ENCODE peak calls at places on chromosome 13, in nine cellular contexts. L is GM23248, R is neural progenitor cell, P is GM23338, T is MM.1S, X is OCI-LY7, S is PC-3, J is SK-N-SH, A is HCT116. C is an unnamed sample.

GRCh38 chr13:45121421-45121820 is 1.1 kb downstream of the GTF2F2 start:
- DNase-seq in S (peak), P (peak), T (peak), A (peak), X (peak), J (peak), R (peak), L (peak), C (peak)

GRCh38 chr13:80168089-80168850 is 172.7 kb downstream of the SPRY2 start:
- DNase-seq in L (peak), P (no peak), T (no peak), J (no peak), A (no peak), X (no peak), R (no peak), S (no peak), C (no peak)

GRCh38 chr13:45674908-45675307 is 27.2 kb upstream of the CBY2 start:
- DNase-seq in S (peak), L (peak), P (peak), T (no peak), A (no peak), R (peak), X (no peak), J (peak), C (peak)

GRCh38 chr13:101204270-101205011 is 211.9 kb downstream of the NALCN start:
- DNase-seq in T (no peak), P (no peak), X (no peak), J (peak), A (no peak), L (peak), R (no peak), S (no peak), C (no peak)

GRCh38 chr13:21326155-21327030 is 132.7 kb downstream of the ZDHHC20 start:
- DNase-seq in R (peak), L (peak), X (no peak), T (no peak), A (no peak), S (no peak), P (peak), J (peak), C (peak)

GRCh38 chr13:79459906-79460305 is 21.0 kb upstream of the NDFIP2 start:
- DNase-seq in X (no peak), P (no peak), S (peak), T (no peak), R (no peak), A (no peak), J (no peak), L (no peak), C (no peak)

GRCh38 chr13:39565036-39565949 is 37.7 kb downstream of the LHFPL6 start:
- DNase-seq in J (no peak), L (peak), T (no peak), X (no peak), P (peak), R (peak), S (peak), A (peak), C (peak)

GRCh38 chr13:40390290-40391008 is 276.0 kb downstream of the FOXO1 start:
- DNase-seq in J (no peak), R (peak), T (no peak), P (no peak), A (no peak), L (no peak), X (peak), S (no peak), C (no peak)

GRCh38 chr13:59016250-59016649 is 1147.5 kb downstream of the DIAPH3 start:
- DNase-seq in S (no peak), A (no peak), X (no peak), J (no peak), R (no peak), L (no peak), T (no peak), P (no peak), C (no peak)

GRCh38 chr13:76885203-76886004 is 801 bp downstream of the KCTD12 start:
- DNase-seq in A (no peak), P (peak), S (peak), X (peak), L (peak), T (peak), J (peak), R (peak), C (peak)

GRCh38 chr13:96771501-96772367 is 222.5 kb downstream of the OXGR1 start:
- DNase-seq in J (no peak), T (peak), L (peak), X (peak), S (no peak), P (no peak), R (no peak), A (no peak), C (no peak)

GRCh38 chr13:65240773-65241172 is 1989.4 kb downstream of the PCDH9 start:
- DNase-seq in L (no peak), J (no peak), X (no peak), R (no peak), T (no peak), P (no peak), S (no peak), A (no peak), C (no peak)

GRCh38 chr13:95547531-95548167 is 4.9 kb upstream of the CLDN10 start:
- DNase-seq in L (no peak), P (no peak), S (no peak), J (no peak), X (no peak), T (no peak), R (no peak), A (no peak), C (no peak)

GRCh38 chr13:26254583-26255102 is 714 bp downstream of the CDK8 start:
- DNase-seq in X (peak), T (peak), S (peak), A (no peak), J (peak), L (peak), P (peak), R (peak), C (peak)

GRCh38 chr13:94548382-94549240 is 47.3 kb downstream of the TGDS start:
- DNase-seq in A (peak), L (peak), R (peak), X (peak), S (peak), T (peak), J (peak), P (peak), C (peak)

GRCh38 chr13:30216111-30216510 is 91.2 kb downstream of the KATNAL1 start:
- DNase-seq in T (no peak), L (no peak), R (no peak), A (no peak), S (no peak), J (no peak), X (no peak), P (peak), C (no peak)

GRCh38 chr13:24355103-24355502 is 45.7 kb downstream of the C1QTNF9 start:
- DNase-seq in A (no peak), X (no peak), S (no peak), L (no peak), R (no peak), J (no peak), P (no peak), T (no peak), C (no peak)

GRCh38 chr13:113559061-113559460 is 25.5 kb upstream of the TFDP1 start:
- DNase-seq in P (no peak), L (no peak), T (no peak), R (no peak), A (no peak), J (no peak), S (no peak), X (no peak), C (no peak)

GRCh38 chr13:44693156-44693826 is 117.2 kb upstream of the TSC22D1 start:
- DNase-seq in A (no peak), X (no peak), J (no peak), P (no peak), L (no peak), S (no peak), T (no peak), R (no peak), C (no peak)

GRCh38 chr13:35055705-35056104 is 113.6 kb downstream of the NBEA start:
- DNase-seq in P (no peak), J (no peak), R (no peak), X (no peak), A (no peak), L (no peak), T (no peak), S (no peak), C (no peak)

GRCh38 chr13:78652651-78653050 is 6.3 kb downstream of the OBI1 start:
- DNase-seq in J (no peak), A (no peak), S (no peak), L (no peak), T (no peak), R (no peak), X (no peak), P (no peak), C (no peak)

GRCh38 chr13:61880576-61881283 is 465.1 kb upstream of the PCDH20 start:
- DNase-seq in J (peak), P (peak), S (peak), L (peak), X (peak), T (peak), A (peak), R (peak), C (peak)

GRCh38 chr13:39406688-39407087 is 196.3 kb downstream of the LHFPL6 start:
- DNase-seq in A (no peak), R (no peak), T (peak), L (no peak), P (peak), S (peak), J (no peak), X (peak), C (no peak)

GRCh38 chr13:114222461-114222968 is 12.2 kb upstream of the CDC16 start:
- DNase-seq in T (peak), X (no peak), P (no peak), J (no peak), S (no peak), L (no peak), R (no peak), A (no peak), C (no peak)

GRCh38 chr13:113205428-113205931 is 3.0 kb downstream of the PCID2 start:
- DNase-seq in R (no peak), T (no peak), X (no peak), J (no peak), L (peak), S (peak), P (no peak), A (no peak), C (no peak)

GRCh38 chr13:100659578-100659977 is 15.0 kb downstream of the TMTC4 start:
- DNase-seq in J (no peak), P (peak), R (no peak), A (no peak), X (no peak), S (no peak), L (no peak), T (no peak), C (no peak)

GRCh38 chr13:46641274-46642081 is 88.5 kb downstream of the LRCH1 start:
- DNase-seq in X (no peak), J (no peak), L (peak), S (no peak), T (no peak), A (no peak), R (no peak), P (no peak), C (no peak)

GRCh38 chr13:71801781-71802180 is 65.2 kb downstream of the DACH1 start:
- DNase-seq in A (no peak), S (no peak), X (no peak), J (peak), P (no peak), L (no peak), R (peak), T (no peak), C (no peak)

GRCh38 chr13:35470671-35471465 is 5.6 kb downstream of the MAB21L1 start:
- DNase-seq in X (no peak), L (peak), A (no peak), P (peak), T (no peak), J (peak), R (peak), S (no peak), C (peak)

GRCh38 chr13:55302568-55302967 is 1838.2 kb upstream of the PRR20A start:
- DNase-seq in J (no peak), S (peak), T (no peak), R (no peak), L (no peak), A (no peak), P (no peak), X (no peak), C (peak)

GRCh38 chr13:100987993-100988392 is 313.4 kb upstream of the TMTC4 start:
- DNase-seq in J (no peak), R (peak), S (peak), P (peak), T (no peak), X (no peak), L (peak), A (no peak), C (no peak)

GRCh38 chr13:39283062-39283461 is 244.8 kb downstream of the NHLRC3 start:
- DNase-seq in X (no peak), A (no peak), P (no peak), S (no peak), T (no peak), J (no peak), L (no peak), R (no peak), C (no peak)

GRCh38 chr13:24624363-24624762 is 55.8 kb upstream of the ATP12A start:
- DNase-seq in A (no peak), R (no peak), P (no peak), X (no peak), J (no peak), S (no peak), T (no peak), L (no peak), C (no peak)

GRCh38 chr13:112943309-112944125 is 25.5 kb upstream of the MCF2L start:
- DNase-seq in A (no peak), X (no peak), S (peak), P (peak), R (peak), J (peak), T (no peak), L (peak), C (peak)

GRCh38 chr13:31431722-31432137 is 232.0 kb downstream of the B3GLCT start:
- DNase-seq in R (peak), P (peak), X (peak), S (peak), A (peak), L (peak), T (peak), J (peak), C (peak)

GRCh38 chr13:78102121-78102677 is 183.6 kb upstream of the EDNRB start:
- DNase-seq in X (no peak), A (no peak), T (peak), J (no peak), S (peak), L (peak), P (no peak), R (no peak), C (no peak)

DNA sequence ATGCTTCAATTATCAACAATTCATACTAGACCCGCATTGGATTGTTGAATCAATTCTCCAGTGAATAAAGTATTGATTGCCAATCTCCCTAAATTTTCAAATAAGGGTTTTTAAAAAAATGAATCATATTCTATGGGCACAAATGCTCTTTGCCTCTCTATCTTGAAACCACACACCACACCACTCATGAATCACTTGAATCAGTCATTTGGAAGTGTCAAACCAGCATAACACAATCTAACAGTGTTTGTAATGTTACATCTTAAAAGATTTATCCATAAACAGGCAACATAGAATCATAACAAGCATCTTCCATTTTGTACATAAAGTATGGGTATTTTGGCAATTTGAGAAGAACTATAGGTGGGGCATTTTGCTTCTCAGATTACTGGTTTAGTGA is 219.5 kb upstream of the MIR17HG start:
- DNase-seq in P (no peak), L (no peak), J (no peak), X (no peak), S (no peak), A (no peak), T (no peak), R (no peak), C (no peak)
- H2AFZ ChIP-seq in P (no peak), L (no peak), J (no peak), X (no peak), S (no peak), A (no peak), T (no peak), R (no peak), C (no peak)

GRCh38 chr13:98847780-98848179 is 95.3 kb upstream of the SLC15A1 start:
- DNase-seq in P (peak), S (no peak), R (peak), J (no peak), L (no peak), T (no peak), X (no peak), A (no peak), C (no peak)
- TF ChIP-seq EZH2phosphoT487 in P (no peak), S (no peak), R (no peak), J (no peak), L (no peak), T (no peak), X (no peak), A (no peak), C (no peak)

GRCh38 chr13:67772807-67773453 is 542.8 kb upstream of the PCDH9 start:
- DNase-seq in J (no peak), S (no peak), L (no peak), R (no peak), A (no peak), X (no peak), T (no peak), P (no peak), C (no peak)

GRCh38 chr13:67763984-67764383 is 533.8 kb upstream of the PCDH9 start:
- DNase-seq in T (no peak), P (no peak), S (no peak), L (no peak), J (no peak), X (no peak), R (no peak), A (no peak), C (no peak)

GRCh38 chr13:67769987-67770341 is 539.8 kb upstream of the PCDH9 start:
- DNase-seq in S (no peak), P (no peak), J (no peak), T (no peak), R (no peak), L (no peak), A (no peak), X (no peak), C (no peak)

GRCh38 chr13:67771106-67771505 is 541.0 kb upstream of the PCDH9 start:
- DNase-seq in A (no peak), P (no peak), J (peak), S (no peak), R (no peak), T (no peak), X (no peak), L (no peak), C (no peak)

GRCh38 chr13:67769063-67769986 is 539.2 kb upstream of the PCDH9 start:
- DNase-seq in J (no peak), A (no peak), R (no peak), L (no peak), T (no peak), S (no peak), X (no peak), P (no peak), C (no peak)
- H2AFZ ChIP-seq in J (no peak), A (no peak), R (no peak), L (no peak), T (no peak), S (no peak), X (no peak), P (peak), C (no peak)

DNA sequence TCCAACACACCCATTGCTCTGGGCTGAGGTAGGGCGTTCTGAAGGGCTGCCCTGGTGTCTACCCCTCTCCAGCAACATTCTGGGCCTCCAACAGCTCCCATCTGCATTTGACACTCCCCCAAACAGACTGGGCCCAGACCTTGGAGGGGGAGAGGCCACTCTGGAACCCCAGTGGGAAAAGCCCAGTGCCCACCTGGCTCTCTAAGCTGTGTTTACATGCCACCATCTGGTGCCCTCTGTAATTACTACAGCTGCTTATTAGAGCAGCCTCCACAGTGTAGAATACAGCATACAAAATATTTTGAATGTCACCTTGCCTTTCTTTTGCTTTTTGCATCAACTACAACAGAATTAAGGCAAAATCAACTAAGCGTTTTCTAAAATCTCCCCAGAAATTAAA is 35.8 kb upstream of the TM9SF2 start:
- DNase-seq in S (no peak), J (no peak), P (no peak), A (no peak), R (no peak), T (no peak), L (no peak), X (no peak), C (no peak)
- TF ChIP-seq EZH2phosphoT487 in S (no peak), J (no peak), P (no peak), A (no peak), R (no peak), T (no peak), L (no peak), X (no peak), C (no peak)

GRCh38 chr13:50344717-50345116 is 329.5 kb downstream of the KCNRG start:
- DNase-seq in T (peak), L (no peak), P (no peak), X (no peak), J (no peak), A (no peak), R (no peak), S (no peak), C (no peak)
- H2AFZ ChIP-seq in T (no peak), L (no peak), P (no peak), X (no peak), J (no peak), A (no peak), R (no peak), S (no peak), C (no peak)

GRCh38 chr13:92804346-92804745 is 422.3 kb upstream of the GPC6 start:
- DNase-seq in J (no peak), X (no peak), A (no peak), L (peak), P (no peak), S (peak), T (no peak), R (no peak), C (no peak)

GRCh38 chr13:92802776-92803175 is 423.8 kb upstream of the GPC6 start:
- DNase-seq in X (no peak), A (no peak), S (peak), J (no peak), T (no peak), R (no peak), L (no peak), P (no peak), C (no peak)

GRCh38 chr13:92806215-92806614 is 420.4 kb upstream of the GPC6 start:
- DNase-seq in J (no peak), T (peak), A (no peak), X (peak), S (peak), L (peak), P (no peak), R (no peak), C (no peak)

GRCh38 chr13:92805766-92806165 is 420.8 kb upstream of the GPC6 start:
- DNase-seq in P (no peak), J (no peak), R (no peak), S (no peak), A (no peak), L (no peak), X (no peak), T (no peak), C (no peak)

DNA sequence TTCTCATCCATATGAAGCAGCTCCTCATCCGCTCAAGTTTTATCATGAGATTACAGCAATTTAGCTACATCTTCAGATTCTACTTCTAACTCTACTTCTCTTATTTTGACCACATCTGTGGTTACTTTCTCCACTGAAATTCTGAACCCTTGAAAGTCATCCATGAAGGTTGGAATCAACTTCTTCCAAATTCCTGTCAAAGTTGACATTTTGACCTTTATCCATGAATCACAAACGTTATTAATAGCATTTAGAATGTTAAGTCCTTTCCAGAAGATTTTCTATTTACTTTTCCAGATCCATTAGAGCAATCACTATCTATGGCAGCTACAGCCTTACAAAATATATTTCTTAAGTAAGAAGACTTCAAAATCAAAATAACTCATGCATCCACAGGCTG is 421.7 kb upstream of the GPC6 start:
- DNase-seq in J (no peak), R (no peak), A (no peak), P (no peak), X (no peak), T (no peak), S (no peak), L (no peak), C (no peak)
- TF ChIP-seq EZH2phosphoT487 in J (no peak), R (no peak), A (no peak), P (no peak), X (no peak), T (no peak), S (no peak), L (no peak), C (no peak)

GRCh38 chr13:109964164-109964563 is 177.8 kb upstream of the IRS2 start:
- DNase-seq in R (no peak), P (no peak), A (no peak), L (no peak), X (no peak), S (no peak), J (no peak), T (no peak), C (no peak)
- H2AFZ ChIP-seq in R (no peak), P (no peak), A (no peak), L (peak), X (no peak), S (no peak), J (no peak), T (no peak), C (no peak)

DNA sequence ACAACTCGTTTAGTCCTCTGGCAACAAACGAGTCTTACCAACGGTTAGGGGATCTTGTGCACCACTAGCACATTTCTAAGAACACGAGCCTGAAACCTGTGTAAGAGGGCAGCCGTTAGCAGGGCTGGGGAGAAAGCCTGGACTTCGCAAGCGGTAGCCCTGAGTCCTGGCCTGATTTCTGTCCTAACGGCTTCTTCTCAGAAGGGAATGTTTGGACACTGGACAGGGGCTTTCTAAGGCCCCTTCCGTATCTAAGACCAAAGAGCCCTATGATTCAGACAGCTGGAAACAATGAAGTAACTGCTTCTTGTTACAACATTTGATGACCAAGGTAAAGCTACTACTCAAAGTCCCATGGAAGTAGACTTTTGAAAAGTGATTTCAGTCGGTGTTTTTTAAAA is 2.2 kb downstream of the ANKRD10 start:
- DNase-seq in A (no peak), T (peak), P (no peak), X (no peak), R (peak), S (peak), L (peak), J (no peak), C (peak)
- TF ChIP-seq EZH2phosphoT487 in A (no peak), T (no peak), P (no peak), X (no peak), R (no peak), S (no peak), L (no peak), J (no peak), C (no peak)